ENCODE peak calls at places on chromosomes 2 and 18, in six cellular contexts. F is HCT116; X is cardiac muscle cell; B is CD8-positive, alpha-beta T cell; N is PC-3; H is fibroblast of mammary gland. J is an unnamed sample.

GRCh38 chr2:159946326-159946992 is 116.0 kb downstream of the PLA2R1 start:
- DNase-seq in F (no peak), X (no peak), B (no peak), N (peak), H (peak), J (peak)

GRCh38 chr2:223366566-223366965 is 235.6 kb downstream of the SCG2 start:
- DNase-seq in F (no peak), X (no peak), B (no peak), N (no peak), H (no peak), J (no peak)

GRCh38 chr2:1140389-1141003 is 189.8 kb downstream of the SNTG2 start:
- DNase-seq in F (no peak), X (peak), B (peak), N (peak), H (no peak), J (no peak)

GRCh38 chr2:235143789-235144188 is 192.0 kb downstream of the SH3BP4 start:
- DNase-seq in F (no peak), X (no peak), B (no peak), N (no peak), H (no peak), J (no peak)

GRCh38 chr2:60553992-60554648 is 666 bp upstream of the BCL11A start:
- DNase-seq in F (no peak), X (peak), B (no peak), N (peak), H (no peak), J (no peak)

GRCh38 chr2:43718530-43719124 is 42.4 kb upstream of the C1GALT1C1L start:
- DNase-seq in F (no peak), X (no peak), B (no peak), N (no peak), H (no peak), J (no peak)

GRCh38 chr2:40192864-40193669 is 258.8 kb downstream of the SLC8A1 start:
- DNase-seq in F (no peak), X (no peak), B (no peak), N (peak), H (peak), J (peak)

GRCh38 chr2:67689651-67690050 is 292.5 kb downstream of the ETAA1 start:
- DNase-seq in F (no peak), X (no peak), B (no peak), N (no peak), H (no peak), J (no peak)

GRCh38 chr2:241030883-241031282 is 32.5 kb downstream of the SNED1 start:
- DNase-seq in F (no peak), X (no peak), B (no peak), N (no peak), H (no peak), J (no peak)

GRCh38 chr2:242041816-242042215 is 172.3 kb downstream of the RTP5 start:
- DNase-seq in F (no peak), X (no peak), B (no peak), N (no peak), H (no peak), J (no peak)

GRCh38 chr18:23380001-23380550 is 73.0 kb upstream of the RIOK3 start:
- DNase-seq in F (no peak), X (no peak), B (no peak), N (peak), H (no peak), J (peak)

GRCh38 chr18:374735-375168 is 106.9 kb upstream of the THOC1 start:
- DNase-seq in F (no peak), X (no peak), B (no peak), N (no peak), H (peak), J (peak)

GRCh38 chr18:48852292-48852691 is 98.5 kb downstream of the SMAD7 start:
- DNase-seq in F (no peak), X (no peak), B (no peak), N (no peak), H (peak), J (no peak)

GRCh38 chr18:62897153-62897552 is 181.8 kb downstream of the PHLPP1 start:
- DNase-seq in F (no peak), X (no peak), B (no peak), N (peak), H (peak), J (peak)

GRCh38 chr2:175180701-175181103 is 808 bp downstream of the ATP5MC3 start:
- DNase-seq in F (no peak), X (peak), B (no peak), N (peak), H (peak), J (peak)

GRCh38 chr2:64226611-64227010 is 82.4 kb upstream of the PELI1 start:
- DNase-seq in F (no peak), X (no peak), B (no peak), N (no peak), H (no peak), J (no peak)
- TF ChIP-seq CTCF in F (no peak), X (no peak), B (no peak), N (no peak), H (no peak), J (no peak)

GRCh38 chr2:88123975-88124917 is 3.6 kb downstream of the FABP1 start:
- DNase-seq in F (no peak), X (no peak), B (no peak), N (no peak), H (no peak), J (no peak)
- H3K4me3 ChIP-seq in F (no peak), X (no peak), B (no peak), N (no peak), H (no peak), J (no peak)

GRCh38 chr2:84116132-84116531 is 342.9 kb downstream of the SUCLG1 start:
- DNase-seq in F (no peak), X (peak), B (no peak), N (no peak), H (no peak), J (no peak)

GRCh38 chr2:84115458-84115857 is 343.6 kb downstream of the SUCLG1 start:
- DNase-seq in F (no peak), X (no peak), B (no peak), N (no peak), H (no peak), J (no peak)
- TF ChIP-seq CTCF in F (no peak), X (no peak), B (no peak), N (no peak), H (no peak), J (no peak)

DNA sequence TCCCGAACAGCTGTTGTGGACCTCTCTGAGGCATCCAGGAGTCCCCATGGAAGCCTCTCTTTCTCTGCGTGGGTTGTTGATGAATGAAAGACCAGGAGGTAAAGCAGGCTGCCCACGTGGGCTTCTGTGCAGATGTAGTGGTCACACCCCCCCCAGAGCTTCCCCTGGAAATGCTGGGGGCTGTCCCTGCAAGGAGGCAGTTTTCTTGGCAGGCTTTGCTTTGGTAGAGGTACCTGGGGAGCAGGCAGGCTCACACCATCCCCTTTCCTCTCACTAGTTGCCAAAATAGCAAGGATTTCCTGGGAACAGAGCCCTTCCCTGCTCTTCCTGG is 97.6 kb upstream of the MAP3K20 start:
- DNase-seq in F (no peak), X (no peak), B (no peak), N (no peak), H (no peak), J (no peak)
- H3K4me3 ChIP-seq in F (no peak), X (no peak), B (no peak), N (no peak), H (no peak), J (no peak)

J was measured in AG10803.